ENCODE peak calls at places on chromosomes 7 and 10, in ten cellular contexts. J is naive thymus-derived CD4-positive, alpha-beta T cell; I is RWPE2; Q is osteoblast; Y is aorta; D is fibroblast of lung; R is Panc1; O is neural progenitor cell; E is tibial nerve; K is body of pancreas. X is an unnamed sample. For H3K4me1, the result is how much of the 10 kb centered on the place peaks cover.

GRCh38 chr7:42770106-42770505 is 141.8 kb downstream of the C7orf25 start:
- DNase-seq in J (no peak), I (peak), Q (no peak), Y (no peak), D (no peak), R (no peak), O (no peak), E (no peak), K (no peak), X (no peak)

GRCh38 chr10:102396251-102396650 is 746 bp downstream of the NFKB2 start:
- DNase-seq in J (no peak), I (no peak), Q (peak), Y (peak), D (no peak), R (no peak), O (no peak), E (no peak), K (no peak), X (no peak)

GRCh38 chr7:80602007-80602406 is 36.4 kb upstream of the CD36 start:
- DNase-seq in J (no peak), I (no peak), Q (no peak), Y (no peak), D (no peak), R (no peak), O (no peak), E (no peak), K (no peak), X (peak)

GRCh38 chr10:80196270-80196949 is 8.9 kb downstream of the ANXA11 start:
- DNase-seq in J (peak), I (no peak), Q (no peak), Y (no peak), D (no peak), R (no peak), O (no peak), E (no peak), K (peak), X (peak)

GRCh38 chr7:88256906-88257305 is 37.1 kb upstream of the SRI start:
- DNase-seq in J (no peak), I (no peak), Q (no peak), Y (no peak), D (no peak), R (no peak), O (no peak), E (no peak), K (no peak), X (no peak)

GRCh38 chr7:33310546-33310945 is 181.2 kb downstream of the BBS9 start:
- DNase-seq in J (no peak), I (no peak), Q (no peak), Y (no peak), D (no peak), R (no peak), O (no peak), E (no peak), K (no peak), X (no peak)

GRCh38 chr10:12499587-12499986 is 150.2 kb downstream of the CAMK1D start:
- DNase-seq in J (no peak), I (no peak), Q (no peak), Y (peak), D (no peak), R (no peak), O (no peak), E (no peak), K (no peak), X (no peak)

GRCh38 chr10:132987671-132988571 is 45.6 kb upstream of the CFAP46 start:
- DNase-seq in J (no peak), I (no peak), Q (peak), Y (peak), D (peak), R (no peak), O (no peak), E (no peak), K (no peak), X (no peak)

GRCh38 chr10:48542471-48543210 is 62.2 kb downstream of the ARHGAP22 start:
- DNase-seq in J (no peak), I (peak), Q (no peak), Y (no peak), D (no peak), R (no peak), O (no peak), E (no peak), K (no peak), X (no peak)

GRCh38 chr10:100829933-100830727 is 82.6 kb upstream of the SLF2 start:
- DNase-seq in J (no peak), I (no peak), Q (peak), Y (peak), D (no peak), R (no peak), O (peak), E (no peak), K (no peak), X (no peak)

GRCh38 chr7:158001621-158002320 is 585.9 kb downstream of the PTPRN2 start:
- DNase-seq in J (no peak), I (no peak), Q (no peak), Y (no peak), D (no peak), R (no peak), O (no peak), E (no peak), K (peak), X (no peak)

GRCh38 chr7:43164757-43165156 is 52.3 kb downstream of the HECW1 start:
- DNase-seq in J (no peak), I (no peak), Q (peak), Y (no peak), D (peak), R (peak), O (no peak), E (no peak), K (no peak), X (no peak)

GRCh38 chr7:131103997-131104396 is 223.7 kb upstream of the MKLN1 start:
- DNase-seq in J (no peak), I (no peak), Q (peak), Y (no peak), D (peak), R (no peak), O (no peak), E (no peak), K (no peak), X (peak)

GRCh38 chr10:86782691-86783418 is 26.4 kb downstream of the BMPR1A start:
- DNase-seq in J (no peak), I (no peak), Q (no peak), Y (no peak), D (peak), R (no peak), O (no peak), E (no peak), K (no peak), X (no peak)

GRCh38 chr7:155396661-155397060 is 61.3 kb upstream of the EN2 start:
- DNase-seq in J (no peak), I (no peak), Q (no peak), Y (peak), D (no peak), R (no peak), O (no peak), E (no peak), K (no peak), X (no peak)

GRCh38 chr7:54904130-54904529 is 114.7 kb upstream of the EGFR start:
- DNase-seq in J (no peak), I (no peak), Q (peak), Y (no peak), D (peak), R (no peak), O (no peak), E (no peak), K (no peak), X (peak)

GRCh38 chr7:135204876-135205275 is 6.5 kb downstream of the WDR91 start:
- DNase-seq in J (no peak), I (no peak), Q (no peak), Y (no peak), D (no peak), R (no peak), O (no peak), E (no peak), K (peak), X (no peak)

GRCh38 chr7:111098011-111098925 is 7.3 kb downstream of the LRRN3 start:
- DNase-seq in J (peak), I (no peak), Q (no peak), Y (peak), D (peak), R (peak), O (peak), E (no peak), K (peak), X (peak)

GRCh38 chr7:6227294-6227846 is 45.1 kb downstream of the CYTH3 start:
- DNase-seq in J (no peak), I (no peak), Q (no peak), Y (no peak), D (peak), R (no peak), O (no peak), E (no peak), K (no peak), X (peak)

GRCh38 chr7:47572101-47572460 is 9.8 kb downstream of the TNS3 start:
- DNase-seq in J (no peak), I (no peak), Q (no peak), Y (no peak), D (no peak), R (no peak), O (no peak), E (no peak), K (no peak), X (no peak)

GRCh38 chr7:47570649-47571050 is 11.3 kb downstream of the TNS3 start:
- DNase-seq in J (no peak), I (no peak), Q (no peak), Y (no peak), D (peak), R (no peak), O (no peak), E (no peak), K (peak), X (no peak)

GRCh38 chr7:47572939-47573757 is 8.8 kb downstream of the TNS3 start:
- DNase-seq in J (no peak), I (no peak), Q (peak), Y (no peak), D (no peak), R (no peak), O (no peak), E (no peak), K (peak), X (no peak)

GRCh38 chr7:47573758-47574472 is 8.0 kb downstream of the TNS3 start:
- DNase-seq in J (no peak), I (no peak), Q (peak), Y (no peak), D (peak), R (no peak), O (no peak), E (no peak), K (peak), X (peak)

GRCh38 chr7:47571355-47572100 is 10.4 kb downstream of the TNS3 start:
- DNase-seq in J (no peak), I (peak), Q (peak), Y (peak), D (peak), R (no peak), O (no peak), E (peak), K (peak), X (peak)
- H3K27ac ChIP-seq in J (no peak), I (peak), Q (peak), Y (peak), D (peak), R (peak), O (no peak), E (peak), K (peak), X (no peak)

GRCh38 chr7:100169147-100169850 is 882 bp upstream of the GAL3ST4 start:
- DNase-seq in J (peak), I (no peak), Q (peak), Y (peak), D (no peak), R (no peak), O (no peak), E (no peak), K (no peak), X (no peak)

GRCh38 chr7:100167912-100168323 is 499 bp downstream of the GAL3ST4 start:
- DNase-seq in J (peak), I (no peak), Q (no peak), Y (no peak), D (peak), R (no peak), O (peak), E (no peak), K (no peak), X (peak)

GRCh38 chr7:100166966-100167911 is 1.2 kb downstream of the GAL3ST4 start:
- DNase-seq in J (no peak), I (no peak), Q (peak), Y (peak), D (no peak), R (no peak), O (no peak), E (no peak), K (no peak), X (no peak)

GRCh38 chr7:100163871-100164270 is 4.5 kb downstream of the GAL3ST4 start:
- DNase-seq in J (no peak), I (no peak), Q (no peak), Y (no peak), D (no peak), R (no peak), O (no peak), E (no peak), K (no peak), X (no peak)

DNA sequence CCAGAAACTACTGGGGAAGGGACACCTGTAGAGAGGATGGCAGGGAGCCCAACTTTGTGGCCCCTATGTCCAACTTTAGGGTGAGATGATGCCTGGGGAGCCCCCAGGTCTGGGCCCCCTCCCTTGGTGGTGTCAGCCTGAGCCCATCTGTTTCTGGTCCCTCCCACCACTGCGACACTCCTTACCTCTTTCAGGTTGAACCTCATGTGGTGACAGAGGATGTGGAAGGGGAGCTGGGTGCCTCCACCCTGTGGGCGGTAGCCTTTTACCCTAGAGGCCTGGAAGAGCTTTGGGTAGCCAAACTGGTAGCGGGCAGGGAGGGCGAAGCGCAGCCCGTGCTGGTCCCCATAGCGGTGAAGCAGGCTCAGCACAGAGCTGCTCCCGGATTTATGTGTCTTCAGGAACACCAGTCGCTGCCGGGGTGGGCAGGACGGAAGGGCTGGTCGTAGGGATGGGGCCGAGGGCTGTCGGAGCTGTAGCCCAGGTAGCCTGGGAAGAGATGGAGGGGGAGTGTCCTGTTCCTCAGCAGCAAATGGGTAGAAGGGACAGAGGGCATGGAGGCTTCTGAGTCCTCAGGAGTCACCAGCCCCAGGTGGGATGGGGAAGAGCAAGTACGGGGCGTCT is 2.0 kb downstream of the GAL3ST4 start:
- DNase-seq in J (peak), I (no peak), Q (peak), Y (peak), D (no peak), R (no peak), O (no peak), E (no peak), K (no peak), X (no peak)
- H3K4me1 ChIP-seq in J (half or more), I (under half), Q (under half), Y (under half), D (under half), R (under half), O (under half), E (under half), K (under half), X (under half)

GRCh38 chr10:61970182-61971015 is 68.9 kb downstream of the ARID5B start:
- DNase-seq in J (no peak), I (no peak), Q (no peak), Y (no peak), D (peak), R (no peak), O (no peak), E (no peak), K (peak), X (peak)
- H3K27ac ChIP-seq in J (no peak), I (no peak), Q (no peak), Y (no peak), D (peak), R (peak), O (no peak), E (peak), K (no peak), X (no peak)

DNA sequence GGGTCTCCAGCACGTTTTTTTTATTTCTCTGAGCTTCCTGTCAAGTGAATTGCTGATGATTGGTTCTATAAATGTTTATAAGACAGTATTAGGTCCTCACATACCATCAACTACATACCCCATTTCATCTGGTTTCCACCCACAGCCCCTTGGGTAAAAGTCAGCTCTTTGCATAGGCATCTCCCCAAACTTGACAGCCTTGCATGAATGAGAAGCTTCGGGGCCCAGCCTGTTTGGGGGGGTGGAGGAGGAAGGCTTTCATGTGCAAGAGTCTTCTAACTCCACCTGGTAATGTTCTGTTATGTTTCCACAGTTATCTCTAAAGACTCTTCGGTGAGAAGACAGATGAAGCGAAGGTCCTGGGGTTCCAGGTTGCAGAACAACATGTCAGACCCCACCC is 75.4 kb downstream of the SCRN1 start:
- DNase-seq in J (no peak), I (no peak), Q (no peak), Y (no peak), D (no peak), R (no peak), O (no peak), E (no peak), K (no peak), X (no peak)
- H3K4me1 ChIP-seq in J (under half), I (under half), Q (under half), Y (under half), D (under half), R (under half), O (under half), E (under half), K (under half), X (under half)

GRCh38 chr7:91692800-91693199 is 187.7 kb downstream of the MTERF1 start:
- DNase-seq in J (no peak), I (no peak), Q (no peak), Y (no peak), D (peak), R (no peak), O (no peak), E (no peak), K (no peak), X (peak)

GRCh38 chr7:91690541-91690940 is 190.0 kb downstream of the MTERF1 start:
- DNase-seq in J (no peak), I (no peak), Q (no peak), Y (no peak), D (no peak), R (no peak), O (no peak), E (no peak), K (no peak), X (no peak)

DNA sequence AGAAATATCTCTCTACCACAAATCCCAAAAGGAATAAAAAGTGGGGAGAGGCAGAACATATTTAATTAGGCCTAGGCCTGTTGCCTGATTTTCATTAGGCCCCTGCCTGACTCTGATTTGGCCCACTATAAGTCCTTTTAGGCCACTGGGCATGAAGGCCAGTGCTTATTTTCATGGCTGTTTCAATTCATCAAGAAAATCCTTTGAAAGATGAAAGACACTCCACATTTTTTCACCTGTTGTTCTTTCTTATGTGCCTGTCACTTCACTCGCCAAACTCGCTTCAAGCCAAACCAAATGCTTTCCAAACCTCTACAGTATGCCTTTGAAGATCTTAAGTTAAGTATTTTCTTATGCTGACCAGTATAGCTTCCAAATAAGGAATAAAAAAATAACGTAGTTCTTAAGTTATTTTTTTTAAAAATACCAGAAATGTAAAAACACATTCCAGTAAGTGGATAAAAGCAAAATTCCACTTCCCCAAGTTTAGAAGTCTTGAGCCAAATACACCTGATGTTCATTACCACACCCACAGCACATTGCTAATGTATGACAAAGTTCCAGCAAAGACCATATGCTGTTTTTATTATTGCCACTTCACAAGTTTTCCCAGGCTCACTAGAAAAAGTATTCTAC is 186.2 kb downstream of the MTERF1 start:
- DNase-seq in J (no peak), I (no peak), Q (no peak), Y (no peak), D (no peak), R (no peak), O (no peak), E (no peak), K (no peak), X (no peak)
- H3K27ac ChIP-seq in J (no peak), I (no peak), Q (no peak), Y (no peak), D (no peak), R (no peak), O (no peak), E (no peak), K (no peak), X (peak)

GRCh38 chr10:114513397-114513796 is 109.1 kb upstream of the AFAP1L2 start:
- DNase-seq in J (peak), I (no peak), Q (no peak), Y (no peak), D (no peak), R (no peak), O (no peak), E (no peak), K (no peak), X (no peak)
- H3K4me1 ChIP-seq in J (half or more), I (under half), Q (under half), Y (under half), D (under half), R (under half), O (under half), E (under half), K (under half), X (under half)

GRCh38 chr10:122331615-122332446 is 42.7 kb upstream of the PLEKHA1 start:
- DNase-seq in J (no peak), I (no peak), Q (no peak), Y (no peak), D (no peak), R (no peak), O (no peak), E (no peak), K (no peak), X (no peak)

GRCh38 chr10:122336332-122336731 is 38.2 kb upstream of the PLEKHA1 start:
- DNase-seq in J (no peak), I (no peak), Q (no peak), Y (no peak), D (no peak), R (no peak), O (no peak), E (no peak), K (no peak), X (no peak)

GRCh38 chr10:122331100-122331499 is 43.4 kb upstream of the PLEKHA1 start:
- DNase-seq in J (no peak), I (no peak), Q (no peak), Y (no peak), D (no peak), R (no peak), O (no peak), E (no peak), K (no peak), X (no peak)

GRCh38 chr10:122329416-122329815 is 45.1 kb upstream of the PLEKHA1 start:
- DNase-seq in J (no peak), I (no peak), Q (no peak), Y (no peak), D (no peak), R (no peak), O (no peak), E (no peak), K (no peak), X (no peak)

DNA sequence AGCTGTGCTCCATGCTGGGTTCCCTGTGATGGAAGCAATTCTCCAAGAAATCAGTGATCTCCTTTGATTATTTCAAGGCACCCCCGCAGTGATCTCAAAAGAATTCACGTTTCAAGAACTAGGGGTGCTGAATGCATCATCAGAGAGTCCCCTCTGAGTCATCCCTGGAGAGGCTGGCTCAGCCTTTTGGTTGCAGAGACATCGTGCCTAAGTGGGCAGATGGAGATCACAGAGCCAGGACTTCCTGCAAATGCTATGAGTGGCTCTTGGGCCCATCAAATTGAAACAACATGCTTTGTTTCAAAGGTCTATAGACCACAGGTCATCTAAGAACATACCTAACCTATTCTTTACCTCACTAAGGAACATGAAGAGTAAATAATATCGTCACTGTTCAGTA is 41.5 kb upstream of the PLEKHA1 start:
- DNase-seq in J (no peak), I (no peak), Q (no peak), Y (no peak), D (no peak), R (no peak), O (no peak), E (no peak), K (no peak), X (no peak)
- H3K27ac ChIP-seq in J (no peak), I (no peak), Q (no peak), Y (no peak), D (no peak), R (no peak), O (no peak), E (peak), K (no peak), X (no peak)

DNA sequence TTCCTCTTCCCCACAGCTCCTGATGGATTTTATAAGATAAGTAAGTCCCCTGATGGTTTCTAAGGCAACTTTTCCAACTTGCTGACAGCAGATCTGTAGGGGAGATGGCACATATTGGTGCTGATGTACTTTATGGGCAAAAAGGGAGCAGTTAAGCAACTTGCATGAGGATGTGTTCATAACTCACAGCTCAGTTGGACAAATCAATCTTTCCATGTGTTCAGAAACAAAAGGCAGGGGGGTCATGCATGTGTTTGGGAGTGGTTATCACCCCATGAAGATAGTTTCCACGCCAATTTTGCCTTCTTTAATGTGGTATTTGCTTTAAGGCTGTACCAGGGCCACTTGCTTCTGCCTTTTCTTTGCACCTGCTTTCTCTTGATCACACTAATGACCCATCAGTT is 6.1 kb downstream of the RBM20 start:
- DNase-seq in J (no peak), I (no peak), Q (no peak), Y (no peak), D (no peak), R (no peak), O (no peak), E (no peak), K (no peak), X (no peak)
- H3K4me1 ChIP-seq in J (under half), I (under half), Q (under half), Y (under half), D (under half), R (under half), O (under half), E (under half), K (under half), X (half or more)

X was measured in cardiac muscle cell.